ENCODE peak calls at places on chromosomes 16 and 17, in ten cellular contexts. One of them, this sample, is unnamed.

GRCh38 chr17:75325827-75326586 is 36.8 kb upstream of the SLC25A19 start:
- DNase-seq in B cell: no peak
- DNase-seq in mucosa of descending colon: no peak
- DNase-seq in neural crest cell: no peak
- DNase-seq in GM12865: no peak
- DNase-seq in testis: no peak
- DNase-seq in D721Med: no peak
- DNase-seq in thoracic aorta: no peak
- DNase-seq in GM06990: no peak
- DNase-seq in transverse colon: no peak
- DNase-seq in this sample: no peak

GRCh38 chr16:27475561-27475960 is 73.6 kb downstream of the IL21R start:
- DNase-seq in GM12865: no peak
- DNase-seq in thoracic aorta: no peak
- DNase-seq in transverse colon: no peak
- DNase-seq in B cell: no peak
- DNase-seq in GM06990: no peak
- DNase-seq in testis: no peak
- DNase-seq in D721Med: no peak
- DNase-seq in neural crest cell: no peak
- DNase-seq in mucosa of descending colon: no peak
- DNase-seq in this sample: no peak

GRCh38 chr17:29342148-29342765 is 47.9 kb upstream of the TAOK1 start:
- DNase-seq in neural crest cell: no peak
- DNase-seq in D721Med: no peak
- DNase-seq in B cell: no peak
- DNase-seq in transverse colon: no peak
- DNase-seq in GM12865: no peak
- DNase-seq in testis: no peak
- DNase-seq in GM06990: no peak
- DNase-seq in thoracic aorta: no peak
- DNase-seq in mucosa of descending colon: no peak
- DNase-seq in this sample: no peak

GRCh38 chr17:76586741-76587487 is 1.3 kb upstream of the ST6GALNAC2 start:
- DNase-seq in transverse colon: no peak
- DNase-seq in thoracic aorta: no peak
- DNase-seq in mucosa of descending colon: no peak
- DNase-seq in GM06990: no peak
- DNase-seq in D721Med: no peak
- DNase-seq in neural crest cell: no peak
- DNase-seq in testis: no peak
- DNase-seq in GM12865: peak
- DNase-seq in B cell: no peak
- DNase-seq in this sample: no peak

GRCh38 chr16:87366930-87367329 is 16.6 kb downstream of the FBXO31 start:
- DNase-seq in transverse colon: no peak
- DNase-seq in neural crest cell: no peak
- DNase-seq in GM06990: no peak
- DNase-seq in B cell: no peak
- DNase-seq in thoracic aorta: no peak
- DNase-seq in GM12865: no peak
- DNase-seq in D721Med: no peak
- DNase-seq in testis: no peak
- DNase-seq in mucosa of descending colon: no peak
- DNase-seq in this sample: no peak

GRCh38 chr16:73171380-73171779 is 123.5 kb upstream of the ZFHX3 start:
- DNase-seq in GM12865: no peak
- DNase-seq in testis: no peak
- DNase-seq in B cell: no peak
- DNase-seq in thoracic aorta: no peak
- DNase-seq in GM06990: no peak
- DNase-seq in transverse colon: peak
- DNase-seq in D721Med: no peak
- DNase-seq in neural crest cell: no peak
- DNase-seq in mucosa of descending colon: no peak
- DNase-seq in this sample: no peak

GRCh38 chr17:15076991-15077663 is 188.0 kb downstream of the PMP22 start:
- DNase-seq in testis: no peak
- DNase-seq in neural crest cell: no peak
- DNase-seq in GM06990: no peak
- DNase-seq in GM12865: no peak
- DNase-seq in transverse colon: no peak
- DNase-seq in thoracic aorta: no peak
- DNase-seq in D721Med: no peak
- DNase-seq in mucosa of descending colon: no peak
- DNase-seq in B cell: no peak
- DNase-seq in this sample: no peak

GRCh38 chr17:76726231-76726765 is at the start of gene JMJD6:
- DNase-seq in transverse colon: peak
- DNase-seq in GM12865: peak
- DNase-seq in mucosa of descending colon: peak
- DNase-seq in testis: peak
- DNase-seq in neural crest cell: peak
- DNase-seq in B cell: no peak
- DNase-seq in D721Med: peak
- DNase-seq in thoracic aorta: peak
- DNase-seq in GM06990: peak
- DNase-seq in this sample: peak

GRCh38 chr16:13913374-13914292 is 6.3 kb upstream of the ERCC4 start:
- DNase-seq in neural crest cell: no peak
- DNase-seq in transverse colon: no peak
- DNase-seq in testis: no peak
- DNase-seq in D721Med: no peak
- DNase-seq in GM06990: no peak
- DNase-seq in mucosa of descending colon: no peak
- DNase-seq in B cell: no peak
- DNase-seq in GM12865: no peak
- DNase-seq in thoracic aorta: no peak
- DNase-seq in this sample: no peak

GRCh38 chr16:57537596-57538234 is 1.3 kb upstream of the CCDC102A start:
- DNase-seq in GM12865: peak
- DNase-seq in thoracic aorta: no peak
- DNase-seq in transverse colon: no peak
- DNase-seq in mucosa of descending colon: no peak
- DNase-seq in neural crest cell: no peak
- DNase-seq in D721Med: no peak
- DNase-seq in B cell: peak
- DNase-seq in testis: no peak
- DNase-seq in GM06990: no peak
- DNase-seq in this sample: no peak

GRCh38 chr16:2429771-2430663 is 770 bp downstream of the CCNF start:
- DNase-seq in testis: peak
- DNase-seq in neural crest cell: no peak
- DNase-seq in D721Med: no peak
- DNase-seq in transverse colon: no peak
- DNase-seq in B cell: no peak
- DNase-seq in mucosa of descending colon: no peak
- DNase-seq in GM12865: peak
- DNase-seq in GM06990: no peak
- DNase-seq in thoracic aorta: no peak
- DNase-seq in this sample: peak

GRCh38 chr16:2429037-2429770 is at the start of gene CCNF:
- DNase-seq in GM06990: peak
- DNase-seq in transverse colon: peak
- DNase-seq in neural crest cell: peak
- DNase-seq in thoracic aorta: peak
- DNase-seq in B cell: peak
- DNase-seq in testis: peak
- DNase-seq in mucosa of descending colon: peak
- DNase-seq in GM12865: peak
- DNase-seq in D721Med: peak
- DNase-seq in this sample: peak

GRCh38 chr16:2432801-2433505 is 3.7 kb downstream of the CCNF start:
- DNase-seq in GM06990: no peak
- DNase-seq in thoracic aorta: no peak
- DNase-seq in GM12865: no peak
- DNase-seq in B cell: no peak
- DNase-seq in neural crest cell: no peak
- DNase-seq in D721Med: no peak
- DNase-seq in mucosa of descending colon: no peak
- DNase-seq in testis: no peak
- DNase-seq in transverse colon: no peak
- DNase-seq in this sample: no peak

GRCh38 chr16:2428787-2429036 is 535 bp upstream of the CCNF start:
- DNase-seq in testis: no peak
- DNase-seq in neural crest cell: no peak
- DNase-seq in mucosa of descending colon: no peak
- DNase-seq in transverse colon: no peak
- DNase-seq in D721Med: no peak
- DNase-seq in GM12865: no peak
- DNase-seq in GM06990: no peak
- DNase-seq in thoracic aorta: no peak
- DNase-seq in B cell: no peak
- DNase-seq in this sample: no peak

DNA sequence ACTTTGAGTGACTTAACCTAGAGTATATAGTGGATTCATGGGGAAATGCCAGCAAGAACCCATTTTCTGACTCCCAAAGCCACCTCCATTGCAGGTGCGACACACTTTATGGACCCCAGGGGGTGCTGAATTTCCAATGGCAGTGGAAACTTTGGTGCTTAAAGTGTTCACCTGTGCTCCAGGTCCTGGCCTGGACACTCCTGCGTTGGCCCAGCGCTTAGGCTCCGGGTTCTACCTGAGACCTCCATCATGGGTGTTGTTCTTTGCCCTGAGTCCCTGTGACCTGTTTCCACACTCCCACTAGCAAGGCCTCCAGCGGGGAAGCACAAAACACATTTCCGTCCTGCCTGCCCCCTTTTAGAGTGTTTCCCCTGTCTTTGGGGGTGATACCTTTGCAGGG is 3.0 kb downstream of the CCNF start:
- DNase-seq in neural crest cell: no peak
- DNase-seq in D721Med: no peak
- DNase-seq in GM06990: no peak
- DNase-seq in mucosa of descending colon: no peak
- DNase-seq in transverse colon: no peak
- DNase-seq in thoracic aorta: no peak
- DNase-seq in B cell: no peak
- DNase-seq in GM12865: no peak
- DNase-seq in testis: no peak
- DNase-seq in this sample: no peak
- TF ChIP-seq CTCF in neural crest cell: no peak
- TF ChIP-seq CTCF in D721Med: no peak
- TF ChIP-seq CTCF in GM06990: peak
- TF ChIP-seq CTCF in mucosa of descending colon: no peak
- TF ChIP-seq CTCF in transverse colon: no peak
- TF ChIP-seq CTCF in thoracic aorta: no peak
- TF ChIP-seq CTCF in B cell: no peak
- TF ChIP-seq CTCF in GM12865: no peak
- TF ChIP-seq CTCF in testis: no peak
- TF ChIP-seq CTCF in this sample: no peak

GRCh38 chr17:2092253-2092652 is 37.4 kb downstream of the HIC1 start:
- DNase-seq in testis: no peak
- DNase-seq in neural crest cell: no peak
- DNase-seq in thoracic aorta: no peak
- DNase-seq in transverse colon: no peak
- DNase-seq in mucosa of descending colon: no peak
- DNase-seq in B cell: no peak
- DNase-seq in D721Med: no peak
- DNase-seq in GM12865: no peak
- DNase-seq in GM06990: no peak
- DNase-seq in this sample: no peak

GRCh38 chr17:2090210-2090641 is 35.3 kb downstream of the HIC1 start:
- DNase-seq in D721Med: no peak
- DNase-seq in B cell: no peak
- DNase-seq in mucosa of descending colon: no peak
- DNase-seq in testis: no peak
- DNase-seq in thoracic aorta: no peak
- DNase-seq in GM06990: no peak
- DNase-seq in neural crest cell: no peak
- DNase-seq in transverse colon: no peak
- DNase-seq in GM12865: peak
- DNase-seq in this sample: no peak

GRCh38 chr17:2093349-2093748 is 38.4 kb downstream of the HIC1 start:
- DNase-seq in thoracic aorta: no peak
- DNase-seq in GM12865: no peak
- DNase-seq in B cell: no peak
- DNase-seq in testis: no peak
- DNase-seq in D721Med: no peak
- DNase-seq in mucosa of descending colon: no peak
- DNase-seq in transverse colon: no peak
- DNase-seq in GM06990: no peak
- DNase-seq in neural crest cell: no peak
- DNase-seq in this sample: no peak

GRCh38 chr17:2089021-2089422 is 34.1 kb downstream of the HIC1 start:
- DNase-seq in neural crest cell: no peak
- DNase-seq in transverse colon: no peak
- DNase-seq in thoracic aorta: no peak
- DNase-seq in testis: no peak
- DNase-seq in B cell: no peak
- DNase-seq in GM12865: peak
- DNase-seq in GM06990: no peak
- DNase-seq in D721Med: no peak
- DNase-seq in mucosa of descending colon: no peak
- DNase-seq in this sample: no peak

GRCh38 chr17:2090804-2091534 is 36.1 kb downstream of the HIC1 start:
- DNase-seq in neural crest cell: no peak
- DNase-seq in transverse colon: peak
- DNase-seq in testis: peak
- DNase-seq in GM12865: peak
- DNase-seq in thoracic aorta: no peak
- DNase-seq in mucosa of descending colon: peak
- DNase-seq in D721Med: no peak
- DNase-seq in GM06990: no peak
- DNase-seq in B cell: no peak
- DNase-seq in this sample: no peak
- TF ChIP-seq CTCF in neural crest cell: no peak
- TF ChIP-seq CTCF in transverse colon: no peak
- TF ChIP-seq CTCF in testis: peak
- TF ChIP-seq CTCF in GM12865: no peak
- TF ChIP-seq CTCF in thoracic aorta: peak
- TF ChIP-seq CTCF in mucosa of descending colon: no peak
- TF ChIP-seq CTCF in D721Med: no peak
- TF ChIP-seq CTCF in GM06990: no peak
- TF ChIP-seq CTCF in B cell: no peak
- TF ChIP-seq CTCF in this sample: no peak

GRCh38 chr17:80955673-80956306 is 35.9 kb upstream of the CHMP6 start:
- DNase-seq in testis: no peak
- DNase-seq in D721Med: no peak
- DNase-seq in thoracic aorta: no peak
- DNase-seq in B cell: peak
- DNase-seq in transverse colon: no peak
- DNase-seq in neural crest cell: no peak
- DNase-seq in GM12865: no peak
- DNase-seq in mucosa of descending colon: peak
- DNase-seq in GM06990: no peak
- DNase-seq in this sample: no peak
- TF ChIP-seq CTCF in testis: no peak
- TF ChIP-seq CTCF in D721Med: no peak
- TF ChIP-seq CTCF in thoracic aorta: no peak
- TF ChIP-seq CTCF in B cell: no peak
- TF ChIP-seq CTCF in transverse colon: no peak
- TF ChIP-seq CTCF in neural crest cell: no peak
- TF ChIP-seq CTCF in GM12865: no peak
- TF ChIP-seq CTCF in mucosa of descending colon: no peak
- TF ChIP-seq CTCF in GM06990: no peak
- TF ChIP-seq CTCF in this sample: no peak

DNA sequence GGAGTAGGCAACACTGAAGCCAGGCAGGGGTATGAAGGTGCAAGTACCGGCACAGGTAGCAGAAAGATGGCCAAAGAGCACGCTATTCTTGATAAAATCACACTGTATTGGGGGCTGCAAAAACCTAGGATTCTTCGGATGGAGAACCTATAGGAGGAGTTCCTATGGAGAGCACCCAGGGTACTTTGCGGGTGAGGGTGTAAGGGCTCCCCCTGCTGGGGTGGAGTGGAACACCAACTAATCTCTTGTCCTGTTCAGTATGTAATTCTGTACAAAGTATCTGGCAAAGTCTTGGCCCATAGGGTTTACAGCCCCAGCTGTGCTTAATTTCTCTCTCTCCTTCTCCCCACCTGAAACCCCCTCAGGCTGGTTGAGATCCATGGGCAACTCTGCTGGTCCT is 393.1 kb upstream of the ASIC2 start:
- DNase-seq in mucosa of descending colon: no peak
- DNase-seq in neural crest cell: peak
- DNase-seq in B cell: no peak
- DNase-seq in GM06990: no peak
- DNase-seq in transverse colon: no peak
- DNase-seq in testis: peak
- DNase-seq in thoracic aorta: no peak
- DNase-seq in D721Med: no peak
- DNase-seq in GM12865: peak
- DNase-seq in this sample: peak
- TF ChIP-seq CTCF in mucosa of descending colon: no peak
- TF ChIP-seq CTCF in neural crest cell: peak
- TF ChIP-seq CTCF in B cell: peak
- TF ChIP-seq CTCF in GM06990: peak
- TF ChIP-seq CTCF in transverse colon: no peak
- TF ChIP-seq CTCF in testis: peak
- TF ChIP-seq CTCF in thoracic aorta: no peak
- TF ChIP-seq CTCF in D721Med: peak
- TF ChIP-seq CTCF in GM12865: peak
- TF ChIP-seq CTCF in this sample: peak